ENCODE peak calls at places on chromosomes 6 and 20, in four cellular contexts. One of them, this sample, is unnamed.

GRCh38 chr6:31918069-31918725 is 9.3 kb upstream of the C2 start:
- DNase-seq in ovary: no peak
- DNase-seq in foreskin fibroblast: no peak
- DNase-seq in coronary artery: no peak
- DNase-seq in this sample: no peak

GRCh38 chr6:9397981-9398559 is 962.7 kb upstream of the SLC35B3 start:
- DNase-seq in ovary: no peak
- DNase-seq in foreskin fibroblast: no peak
- DNase-seq in coronary artery: no peak
- DNase-seq in this sample: no peak

GRCh38 chr20:34708621-34709043 is 4.5 kb downstream of the TP53INP2 start:
- DNase-seq in ovary: peak; percentile 67
- DNase-seq in foreskin fibroblast: peak; percentile 50
- DNase-seq in coronary artery: no peak
- DNase-seq in this sample: no peak

GRCh38 chr6:15921243-15921642 is 207.6 kb upstream of the MYLIP start:
- DNase-seq in ovary: no peak
- DNase-seq in foreskin fibroblast: peak; percentile 36
- DNase-seq in coronary artery: no peak
- DNase-seq in this sample: no peak

GRCh38 chr6:10510592-10511367 is 10.4 kb upstream of the GCNT2 start:
- DNase-seq in ovary: no peak
- DNase-seq in foreskin fibroblast: peak; percentile 21
- DNase-seq in coronary artery: no peak
- DNase-seq in this sample: no peak

GRCh38 chr20:15902493-15902892 is 670.8 kb downstream of the KIF16B start:
- DNase-seq in ovary: no peak
- DNase-seq in foreskin fibroblast: no peak
- DNase-seq in coronary artery: no peak
- DNase-seq in this sample: no peak

GRCh38 chr20:2984028-2984501 is 59.4 kb upstream of the GNRH2 start:
- DNase-seq in ovary: no peak
- DNase-seq in foreskin fibroblast: no peak
- DNase-seq in coronary artery: no peak
- DNase-seq in this sample: no peak

GRCh38 chr6:88179692-88180091 is 13.5 kb upstream of the CNR1 start:
- DNase-seq in ovary: no peak
- DNase-seq in foreskin fibroblast: no peak
- DNase-seq in coronary artery: no peak
- DNase-seq in this sample: no peak

GRCh38 chr6:20946037-20946436 is 411.8 kb downstream of the CDKAL1 start:
- DNase-seq in ovary: no peak
- DNase-seq in foreskin fibroblast: peak; percentile 28
- DNase-seq in coronary artery: no peak
- DNase-seq in this sample: peak; percentile 14

GRCh38 chr6:24930386-24930785 is 5.4 kb downstream of the RIPOR2 start:
- DNase-seq in ovary: no peak
- DNase-seq in foreskin fibroblast: peak; percentile 35
- DNase-seq in coronary artery: no peak
- DNase-seq in this sample: peak; percentile 48

GRCh38 chr6:166483556-166484250 is 101.0 kb upstream of the MPC1 start:
- DNase-seq in ovary: peak; percentile 5
- DNase-seq in foreskin fibroblast: no peak
- DNase-seq in coronary artery: no peak
- DNase-seq in this sample: no peak

GRCh38 chr6:137416376-137417109 is 77.7 kb downstream of the OLIG3 start:
- DNase-seq in ovary: no peak
- DNase-seq in foreskin fibroblast: no peak
- DNase-seq in coronary artery: no peak
- DNase-seq in this sample: peak; percentile 84

GRCh38 chr6:50128420-50129005 is 78.8 kb upstream of the DEFB112 start:
- DNase-seq in ovary: no peak
- DNase-seq in foreskin fibroblast: no peak
- DNase-seq in coronary artery: no peak
- DNase-seq in this sample: no peak